ENCODE peak calls at places on chromosomes 3 and 15, in ten cellular contexts. V, N, Q, O, H, A, M, J, C and G are unnamed samples.

GRCh38 chr15:70701891-70702568 is 61.3 kb downstream of the UACA start:
- DNase-seq in V (no peak), N (no peak), Q (no peak), O (no peak), H (peak; percentile 71), A (no peak), M (peak; percentile 77), J (no peak), C (no peak), G (peak; percentile 76)

GRCh38 chr3:10957976-10958749 is 34.4 kb upstream of the SLC6A1 start:
- DNase-seq in V (peak; percentile 94), N (no peak), Q (no peak), O (peak; percentile 95), H (peak; percentile 44), A (no peak), M (no peak), J (peak; percentile 30), C (no peak), G (peak; percentile 57)

GRCh38 chr15:85099195-85099803 is 117.6 kb downstream of the PDE8A start:
- DNase-seq in V (no peak), N (no peak), Q (no peak), O (no peak), H (no peak), A (no peak), M (no peak), J (no peak), C (no peak), G (no peak)

GRCh38 chr15:49815937-49816336 is 195.1 kb downstream of the DTWD1 start:
- DNase-seq in V (no peak), N (no peak), Q (no peak), O (no peak), H (peak; percentile 96), A (no peak), M (peak; percentile 97), J (no peak), C (no peak), G (peak; percentile 22)

GRCh38 chr3:5006755-5007202 is 27.5 kb downstream of the BHLHE40 start:
- DNase-seq in V (no peak), N (no peak), Q (peak; percentile 35), O (no peak), H (no peak), A (no peak), M (no peak), J (no peak), C (peak; percentile 60), G (no peak)

GRCh38 chr3:49674491-49674983 is 386 bp downstream of the APEH start:
- DNase-seq in V (no peak), N (no peak), Q (no peak), O (no peak), H (no peak), A (no peak), M (no peak), J (no peak), C (no peak), G (no peak)

GRCh38 chr3:14441920-14442300 is 39.5 kb downstream of the SLC6A6 start:
- DNase-seq in V (no peak), N (no peak), Q (no peak), O (no peak), H (no peak), A (no peak), M (no peak), J (no peak), C (no peak), G (no peak)

GRCh38 chr3:15629860-15630597 is 28.5 kb downstream of the BTD start:
- DNase-seq in V (no peak), N (peak; percentile 87), Q (peak; percentile 29), O (peak; percentile 17), H (peak; percentile 83), A (no peak), M (peak; percentile 64), J (peak; percentile 58), C (peak; percentile 25), G (peak; percentile 93)

GRCh38 chr3:150094150-150094932 is 123.6 kb upstream of the PFN2 start:
- DNase-seq in V (no peak), N (no peak), Q (no peak), O (no peak), H (peak; percentile 92), A (no peak), M (no peak), J (peak; percentile 44), C (no peak), G (peak; percentile 80)

GRCh38 chr15:63107895-63108546 is 13.6 kb upstream of the LACTB start:
- DNase-seq in V (no peak), N (no peak), Q (no peak), O (no peak), H (peak; percentile 100), A (peak; percentile 85), M (peak; percentile 100), J (peak; percentile 77), C (no peak), G (peak; percentile 100)

GRCh38 chr3:123351396-123351945 is 97.4 kb downstream of the ADCY5 start:
- DNase-seq in V (peak; percentile 39), N (no peak), Q (no peak), O (no peak), H (no peak), A (peak; percentile 60), M (no peak), J (no peak), C (no peak), G (no peak)

GRCh38 chr3:71130516-71131384 is 452.8 kb downstream of the FOXP1 start:
- DNase-seq in V (peak; percentile 75), N (peak; percentile 90), Q (peak; percentile 48), O (peak; percentile 70), H (peak; percentile 85), A (no peak), M (peak; percentile 87), J (peak; percentile 45), C (peak; percentile 53), G (peak; percentile 64)

GRCh38 chr15:67039349-67040075 is 25.9 kb upstream of the SMAD3 start:
- DNase-seq in V (no peak), N (no peak), Q (no peak), O (no peak), H (peak; percentile 64), A (no peak), M (no peak), J (peak; percentile 64), C (no peak), G (no peak)

GRCh38 chr3:127757979-127758378 is 64.3 kb downstream of the MGLL start:
- DNase-seq in V (no peak), N (no peak), Q (no peak), O (no peak), H (no peak), A (no peak), M (no peak), J (no peak), C (no peak), G (no peak)

GRCh38 chr3:196268270-196269163 is 19.0 kb downstream of the PCYT1A start:
- DNase-seq in V (no peak), N (peak; percentile 60), Q (no peak), O (no peak), H (peak; percentile 94), A (no peak), M (peak; percentile 60), J (peak; percentile 66), C (no peak), G (peak; percentile 86)

GRCh38 chr15:96276438-96277210 is 53.9 kb upstream of the NR2F2 start:
- DNase-seq in V (no peak), N (no peak), Q (no peak), O (no peak), H (peak; percentile 72), A (no peak), M (peak; percentile 75), J (no peak), C (no peak), G (peak; percentile 57)

GRCh38 chr15:89360294-89360971 is 25.8 kb upstream of the POLG start:
- DNase-seq in V (no peak), N (no peak), Q (no peak), O (no peak), H (no peak), A (no peak), M (no peak), J (no peak), C (no peak), G (no peak)

GRCh38 chr3:12590096-12590495 is 33.2 kb downstream of the MKRN2 start:
- DNase-seq in V (no peak), N (no peak), Q (no peak), O (no peak), H (no peak), A (no peak), M (no peak), J (no peak), C (no peak), G (no peak)

GRCh38 chr3:43759297-43759782 is 68.6 kb downstream of the ABHD5 start:
- DNase-seq in V (no peak), N (peak; percentile 53), Q (no peak), O (no peak), H (peak; percentile 89), A (no peak), M (peak; percentile 72), J (no peak), C (no peak), G (peak; percentile 88)

GRCh38 chr3:141845407-141846049 is 30.9 kb upstream of the ATP1B3 start:
- DNase-seq in V (no peak), N (peak; percentile 48), Q (no peak), O (no peak), H (no peak), A (no peak), M (no peak), J (no peak), C (peak; percentile 8), G (no peak)